ENCODE peak calls at places on chromosome 7, in four cellular contexts. One of them, this sample, is unnamed.

GRCh38 chr7:30172451-30172850 is 37.7 kb downstream of the MTURN start:
- DNase-seq in HepG2: no peak
- DNase-seq in H1: no peak
- DNase-seq in K562: no peak
- DNase-seq in this sample: no peak

GRCh38 chr7:38000272-38000671 is 79.8 kb downstream of the EPDR1 start:
- DNase-seq in HepG2: no peak
- DNase-seq in H1: no peak
- DNase-seq in K562: no peak
- DNase-seq in this sample: no peak

GRCh38 chr7:79272066-79272669 is 181.3 kb downstream of the MAGI2 start:
- DNase-seq in HepG2: peak
- DNase-seq in H1: no peak
- DNase-seq in K562: peak
- DNase-seq in this sample: no peak

GRCh38 chr7:142478479-142479220 is 220.8 kb upstream of the PRSS58 start:
- DNase-seq in HepG2: peak
- DNase-seq in H1: no peak
- DNase-seq in K562: peak
- DNase-seq in this sample: no peak

GRCh38 chr7:25858562-25859411 is 293.2 kb upstream of the NFE2L3 start:
- DNase-seq in HepG2: no peak
- DNase-seq in H1: no peak
- DNase-seq in K562: no peak
- DNase-seq in this sample: no peak

GRCh38 chr7:115754226-115754625 is 276.3 kb downstream of the TFEC start:
- DNase-seq in HepG2: no peak
- DNase-seq in H1: no peak
- DNase-seq in K562: no peak
- DNase-seq in this sample: no peak

GRCh38 chr7:53015463-53015862 is 20.0 kb upstream of the POM121L12 start:
- DNase-seq in HepG2: no peak
- DNase-seq in H1: no peak
- DNase-seq in K562: no peak
- DNase-seq in this sample: no peak

GRCh38 chr7:80334908-80335307 is 177.0 kb downstream of the GNAT3 start:
- DNase-seq in HepG2: no peak
- DNase-seq in H1: no peak
- DNase-seq in K562: no peak
- DNase-seq in this sample: no peak

GRCh38 chr7:104973227-104973626 is 40.8 kb upstream of the KMT2E start:
- DNase-seq in HepG2: no peak
- DNase-seq in H1: no peak
- DNase-seq in K562: no peak
- DNase-seq in this sample: no peak

GRCh38 chr7:70347463-70347855 is 749.2 kb downstream of the AUTS2 start:
- DNase-seq in HepG2: no peak
- DNase-seq in H1: no peak
- DNase-seq in K562: no peak
- DNase-seq in this sample: no peak

GRCh38 chr7:131424219-131424822 is 96.6 kb downstream of the MKLN1 start:
- DNase-seq in HepG2: peak
- DNase-seq in H1: no peak
- DNase-seq in K562: no peak
- DNase-seq in this sample: peak

GRCh38 chr7:76347710-76348109 is 11.1 kb downstream of the YWHAG start:
- DNase-seq in HepG2: no peak
- DNase-seq in H1: no peak
- DNase-seq in K562: no peak
- DNase-seq in this sample: no peak

GRCh38 chr7:14836571-14837189 is 65.9 kb downstream of the DGKB start:
- DNase-seq in HepG2: no peak
- DNase-seq in H1: peak
- DNase-seq in K562: no peak
- DNase-seq in this sample: no peak

GRCh38 chr7:97004931-97005763 is at the start of gene DLX6:
- DNase-seq in HepG2: peak
- DNase-seq in H1: no peak
- DNase-seq in K562: no peak
- DNase-seq in this sample: no peak

GRCh38 chr7:95473276-95473985 is 12.3 kb upstream of the ASB4 start:
- DNase-seq in HepG2: no peak
- DNase-seq in H1: no peak
- DNase-seq in K562: no peak
- DNase-seq in this sample: no peak

GRCh38 chr7:492714-493065 is 27.0 kb downstream of the PDGFA start:
- DNase-seq in HepG2: no peak
- DNase-seq in H1: no peak
- DNase-seq in K562: no peak
- DNase-seq in this sample: no peak

GRCh38 chr7:44520574-44520973 is 20.6 kb downstream of the NPC1L1 start:
- DNase-seq in HepG2: no peak
- DNase-seq in H1: no peak
- DNase-seq in K562: no peak
- DNase-seq in this sample: no peak

GRCh38 chr7:1884583-1885350 is 214.7 kb downstream of the ELFN1 start:
- DNase-seq in HepG2: no peak
- DNase-seq in H1: no peak
- DNase-seq in K562: no peak
- DNase-seq in this sample: no peak

GRCh38 chr7:22589641-22590141 is 89.7 kb upstream of the STEAP1B start:
- DNase-seq in HepG2: no peak
- DNase-seq in H1: no peak
- DNase-seq in K562: no peak
- DNase-seq in this sample: no peak

GRCh38 chr7:99109108-99110051 is 34.5 kb downstream of the SMURF1 start:
- DNase-seq in HepG2: peak
- DNase-seq in H1: no peak
- DNase-seq in K562: no peak
- DNase-seq in this sample: no peak

GRCh38 chr7:111132833-111133232 is 41.9 kb downstream of the LRRN3 start:
- DNase-seq in HepG2: no peak
- DNase-seq in H1: no peak
- DNase-seq in K562: no peak
- DNase-seq in this sample: no peak

GRCh38 chr7:100080895-100081534 is 508 bp downstream of the ZNF3 start:
- DNase-seq in HepG2: peak
- DNase-seq in H1: no peak
- DNase-seq in K562: no peak
- DNase-seq in this sample: no peak

DNA sequence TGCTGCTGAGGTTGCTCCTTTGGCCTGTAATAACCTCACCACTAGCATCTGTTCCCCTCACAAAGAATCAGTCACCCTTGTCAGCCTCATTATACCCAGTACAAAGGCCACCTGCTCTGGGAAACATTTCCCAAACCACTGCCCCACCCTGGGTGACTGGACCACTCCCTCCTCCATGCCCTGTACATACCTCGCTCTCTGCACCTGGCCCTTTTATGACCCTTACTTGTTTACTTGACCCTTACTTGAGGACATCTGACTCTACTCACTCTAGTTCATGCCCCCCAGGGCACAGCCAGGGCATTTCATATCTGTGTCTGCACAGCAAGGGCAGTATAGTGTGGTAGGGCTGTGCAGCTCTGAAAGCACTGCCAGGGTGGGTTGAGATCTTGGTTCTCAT is 21.4 kb upstream of the AOC1 start:
- DNase-seq in HepG2: no peak
- DNase-seq in H1: no peak
- DNase-seq in K562: no peak
- DNase-seq in this sample: no peak
- TF ChIP-seq BRCA1 in HepG2: no peak
- TF ChIP-seq BRCA1 in H1: no peak
- TF ChIP-seq BRCA1 in K562: no peak
- TF ChIP-seq BRCA1 in this sample: no peak

GRCh38 chr7:121624922-121625321 is 228.8 kb upstream of the FAM3C start:
- DNase-seq in HepG2: no peak
- DNase-seq in H1: no peak
- DNase-seq in K562: no peak
- DNase-seq in this sample: no peak
- TF ChIP-seq BRCA1 in HepG2: no peak
- TF ChIP-seq BRCA1 in H1: no peak
- TF ChIP-seq BRCA1 in K562: no peak
- TF ChIP-seq BRCA1 in this sample: no peak

DNA sequence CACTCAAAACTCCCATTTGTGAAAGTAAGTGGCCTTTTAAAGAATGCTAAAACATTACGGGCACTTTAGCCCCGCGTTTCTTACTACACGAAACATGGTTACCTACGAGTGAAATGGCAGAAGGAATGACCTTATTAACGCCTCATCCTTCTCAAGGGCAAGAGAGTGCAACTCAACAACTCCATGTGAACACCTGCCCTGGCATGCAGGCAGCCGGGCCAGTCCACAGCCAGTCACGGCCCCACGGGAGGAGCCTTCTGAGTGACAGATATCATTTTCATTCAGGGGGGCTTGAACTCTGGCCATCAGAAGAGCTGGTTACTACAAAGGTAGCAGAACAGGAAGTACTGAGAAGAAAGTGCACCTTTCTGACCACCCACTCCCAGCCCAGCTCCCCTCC is 236.1 kb downstream of the PTPRN2 start:
- DNase-seq in HepG2: no peak
- DNase-seq in H1: no peak
- DNase-seq in K562: no peak
- DNase-seq in this sample: no peak
- TF ChIP-seq BRCA1 in HepG2: no peak
- TF ChIP-seq BRCA1 in H1: no peak
- TF ChIP-seq BRCA1 in K562: no peak
- TF ChIP-seq BRCA1 in this sample: no peak

DNA sequence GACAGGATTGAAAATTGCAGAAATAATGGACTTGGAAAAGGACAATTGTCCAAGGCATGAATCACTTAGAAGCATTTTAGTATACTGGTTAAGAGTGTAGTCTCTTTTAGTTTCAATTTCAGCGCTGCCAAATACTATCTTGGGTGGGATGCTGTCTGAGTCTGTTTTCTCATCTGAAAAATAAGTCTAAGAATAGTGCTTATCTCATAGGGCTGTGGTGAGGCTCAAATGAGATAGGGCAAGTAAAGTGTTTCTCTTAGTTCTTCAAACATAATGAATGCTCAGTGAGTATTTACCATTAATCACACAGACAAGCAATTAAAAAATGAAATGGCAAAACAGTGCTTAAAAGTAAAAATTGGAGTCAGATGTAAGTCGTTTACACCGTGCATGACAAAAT is 45.9 kb upstream of the C1GALT1 start:
- DNase-seq in HepG2: no peak
- DNase-seq in H1: no peak
- DNase-seq in K562: no peak
- DNase-seq in this sample: no peak
- TF ChIP-seq BRCA1 in HepG2: no peak
- TF ChIP-seq BRCA1 in H1: no peak
- TF ChIP-seq BRCA1 in K562: no peak
- TF ChIP-seq BRCA1 in this sample: no peak

GRCh38 chr7:73569042-73569608 is 9.3 kb downstream of the TBL2 start:
- DNase-seq in HepG2: no peak
- DNase-seq in H1: no peak
- DNase-seq in K562: no peak
- DNase-seq in this sample: no peak
- TF ChIP-seq BRCA1 in HepG2: no peak
- TF ChIP-seq BRCA1 in H1: no peak
- TF ChIP-seq BRCA1 in K562: no peak
- TF ChIP-seq BRCA1 in this sample: no peak

This sample was measured in GM12878.